ENCODE peak calls at places on chromosomes 16 and 17, in four cellular contexts. One of them, this sample, is unnamed.

GRCh38 chr17:2450016-2450650 is 49.3 kb upstream of the MNT start:
- DNase-seq in lower leg skin: no peak
- DNase-seq in H54: no peak
- DNase-seq in suprapubic skin: no peak
- DNase-seq in this sample: no peak

GRCh38 chr16:89300311-89300975 is 82.9 kb downstream of the ZNF778 start:
- DNase-seq in lower leg skin: no peak
- DNase-seq in H54: no peak
- DNase-seq in suprapubic skin: no peak
- DNase-seq in this sample: no peak

GRCh38 chr17:58370309-58370708 is 18.3 kb upstream of the SUPT4H1 start:
- DNase-seq in lower leg skin: no peak
- DNase-seq in H54: no peak
- DNase-seq in suprapubic skin: no peak
- DNase-seq in this sample: no peak

GRCh38 chr16:4389051-4389955 is 17.7 kb downstream of the VASN start:
- DNase-seq in lower leg skin: no peak
- DNase-seq in H54: no peak
- DNase-seq in suprapubic skin: peak
- DNase-seq in this sample: no peak

GRCh38 chr17:42283241-42284019 is 4.9 kb upstream of the STAT5A start:
- DNase-seq in lower leg skin: no peak
- DNase-seq in H54: no peak
- DNase-seq in suprapubic skin: peak
- DNase-seq in this sample: no peak

GRCh38 chr17:50480854-50481490 is 2.3 kb downstream of the RSAD1 start:
- DNase-seq in lower leg skin: no peak
- DNase-seq in H54: no peak
- DNase-seq in suprapubic skin: no peak
- DNase-seq in this sample: peak

GRCh38 chr16:70738083-70738977 is 52.5 kb upstream of the MTSS2 start:
- DNase-seq in lower leg skin: no peak
- DNase-seq in H54: peak
- DNase-seq in suprapubic skin: no peak
- DNase-seq in this sample: peak

GRCh38 chr16:19094542-19095365 is 19.0 kb upstream of the ITPRIPL2 start:
- DNase-seq in lower leg skin: no peak
- DNase-seq in H54: no peak
- DNase-seq in suprapubic skin: no peak
- DNase-seq in this sample: peak

GRCh38 chr16:73058221-73058615 is 10.3 kb upstream of the ZFHX3 start:
- DNase-seq in lower leg skin: no peak
- DNase-seq in H54: no peak
- DNase-seq in suprapubic skin: peak
- DNase-seq in this sample: peak

GRCh38 chr17:19978206-19978802 is 676 bp upstream of the AKAP10 start:
- DNase-seq in lower leg skin: no peak
- DNase-seq in H54: no peak
- DNase-seq in suprapubic skin: no peak
- DNase-seq in this sample: peak

GRCh38 chr17:35087731-35088646 is 24.5 kb upstream of the RFFL start:
- DNase-seq in lower leg skin: peak
- DNase-seq in H54: peak
- DNase-seq in suprapubic skin: peak
- DNase-seq in this sample: peak

GRCh38 chr17:17983776-17984175 is 11.1 kb downstream of the DRC3 start:
- DNase-seq in lower leg skin: no peak
- DNase-seq in H54: no peak
- DNase-seq in suprapubic skin: no peak
- DNase-seq in this sample: no peak

GRCh38 chr17:50182783-50183438 is 17.1 kb downstream of the SGCA start:
- DNase-seq in lower leg skin: no peak
- DNase-seq in H54: no peak
- DNase-seq in suprapubic skin: no peak
- DNase-seq in this sample: no peak

GRCh38 chr16:88023786-88024185 is 72.6 kb downstream of the BANP start:
- DNase-seq in lower leg skin: no peak
- DNase-seq in H54: no peak
- DNase-seq in suprapubic skin: no peak
- DNase-seq in this sample: no peak

GRCh38 chr17:2852211-2852610 is 56.0 kb downstream of the RAP1GAP2 start:
- DNase-seq in lower leg skin: no peak
- DNase-seq in H54: no peak
- DNase-seq in suprapubic skin: no peak
- DNase-seq in this sample: no peak

GRCh38 chr16:88437367-88437964 is 15.6 kb upstream of the ZFPM1 start:
- DNase-seq in lower leg skin: no peak
- DNase-seq in H54: no peak
- DNase-seq in suprapubic skin: no peak
- DNase-seq in this sample: peak

GRCh38 chr16:2468142-2468724 is 2.9 kb upstream of the NTN3 start:
- DNase-seq in lower leg skin: no peak
- DNase-seq in H54: peak
- DNase-seq in suprapubic skin: peak
- DNase-seq in this sample: peak

GRCh38 chr16:2464333-2464732 is 4.4 kb downstream of the TEDC2 start:
- DNase-seq in lower leg skin: no peak
- DNase-seq in H54: no peak
- DNase-seq in suprapubic skin: no peak
- DNase-seq in this sample: no peak

GRCh38 chr16:2467301-2468141 is 3.6 kb upstream of the NTN3 start:
- DNase-seq in lower leg skin: peak
- DNase-seq in H54: peak
- DNase-seq in suprapubic skin: peak
- DNase-seq in this sample: peak

GRCh38 chr16:2466667-2467300 is 4.3 kb upstream of the NTN3 start:
- DNase-seq in lower leg skin: no peak
- DNase-seq in H54: no peak
- DNase-seq in suprapubic skin: no peak
- DNase-seq in this sample: peak

GRCh38 chr16:2465653-2466415 is 5.3 kb upstream of the NTN3 start:
- DNase-seq in lower leg skin: no peak
- DNase-seq in H54: no peak
- DNase-seq in suprapubic skin: no peak
- DNase-seq in this sample: peak
- TF ChIP-seq POLR2A in lower leg skin: no peak
- TF ChIP-seq POLR2A in H54: peak
- TF ChIP-seq POLR2A in suprapubic skin: no peak
- TF ChIP-seq POLR2A in this sample: no peak

GRCh38 chr16:30902070-30902972 is 5.9 kb downstream of the CTF1 start:
- DNase-seq in lower leg skin: no peak
- DNase-seq in H54: peak
- DNase-seq in suprapubic skin: no peak
- DNase-seq in this sample: peak
- TF ChIP-seq POLR2A in lower leg skin: no peak
- TF ChIP-seq POLR2A in H54: peak
- TF ChIP-seq POLR2A in suprapubic skin: no peak
- TF ChIP-seq POLR2A in this sample: peak

GRCh38 chr17:46770818-46771600 is 47.5 kb downstream of the WNT3 start:
- DNase-seq in lower leg skin: no peak
- DNase-seq in H54: no peak
- DNase-seq in suprapubic skin: peak
- DNase-seq in this sample: peak
- TF ChIP-seq POLR2A in lower leg skin: no peak
- TF ChIP-seq POLR2A in H54: peak
- TF ChIP-seq POLR2A in suprapubic skin: no peak
- TF ChIP-seq POLR2A in this sample: peak

DNA sequence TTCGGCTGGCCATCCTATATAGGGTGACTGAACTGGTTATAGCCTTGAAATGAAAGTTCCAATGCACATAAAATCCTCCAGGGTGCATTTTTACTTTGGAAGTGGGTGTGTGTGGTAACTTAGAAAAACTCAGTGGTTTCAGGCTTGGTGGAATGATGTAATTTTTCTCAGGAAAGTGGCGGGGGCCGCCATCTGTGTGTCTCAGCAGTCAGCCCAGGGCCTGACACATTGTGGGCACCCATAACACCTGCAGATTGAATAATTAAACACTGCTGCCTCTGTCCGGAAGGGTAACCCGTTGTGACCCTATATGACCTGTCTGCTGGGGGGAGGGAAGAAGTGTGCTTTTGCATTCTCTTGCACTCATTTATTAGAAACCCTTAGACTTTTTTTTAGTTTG is 2.2 kb upstream of the PDP2 start:
- DNase-seq in lower leg skin: no peak
- DNase-seq in H54: no peak
- DNase-seq in suprapubic skin: no peak
- DNase-seq in this sample: peak
- TF ChIP-seq POLR2A in lower leg skin: no peak
- TF ChIP-seq POLR2A in H54: no peak
- TF ChIP-seq POLR2A in suprapubic skin: no peak
- TF ChIP-seq POLR2A in this sample: no peak

GRCh38 chr17:1229354-1229890 is 40.8 kb upstream of the BHLHA9 start:
- DNase-seq in lower leg skin: peak
- DNase-seq in H54: no peak
- DNase-seq in suprapubic skin: peak
- DNase-seq in this sample: peak
- TF ChIP-seq POLR2A in lower leg skin: no peak
- TF ChIP-seq POLR2A in H54: no peak
- TF ChIP-seq POLR2A in suprapubic skin: peak
- TF ChIP-seq POLR2A in this sample: peak

GRCh38 chr17:40499551-40500189 is 1.8 kb downstream of the TNS4 start:
- DNase-seq in lower leg skin: peak
- DNase-seq in H54: peak
- DNase-seq in suprapubic skin: peak
- DNase-seq in this sample: no peak
- TF ChIP-seq POLR2A in lower leg skin: no peak
- TF ChIP-seq POLR2A in H54: no peak
- TF ChIP-seq POLR2A in suprapubic skin: no peak
- TF ChIP-seq POLR2A in this sample: no peak

GRCh38 chr17:37735165-37735564 is 9.7 kb downstream of the HNF1B start:
- DNase-seq in lower leg skin: no peak
- DNase-seq in H54: no peak
- DNase-seq in suprapubic skin: no peak
- DNase-seq in this sample: no peak

GRCh38 chr17:37737081-37737480 is 7.8 kb downstream of the HNF1B start:
- DNase-seq in lower leg skin: no peak
- DNase-seq in H54: no peak
- DNase-seq in suprapubic skin: no peak
- DNase-seq in this sample: no peak

GRCh38 chr17:37740861-37741260 is 4.0 kb downstream of the HNF1B start:
- DNase-seq in lower leg skin: no peak
- DNase-seq in H54: no peak
- DNase-seq in suprapubic skin: no peak
- DNase-seq in this sample: no peak

GRCh38 chr17:37736428-37736827 is 8.4 kb downstream of the HNF1B start:
- DNase-seq in lower leg skin: no peak
- DNase-seq in H54: no peak
- DNase-seq in suprapubic skin: no peak
- DNase-seq in this sample: no peak

DNA sequence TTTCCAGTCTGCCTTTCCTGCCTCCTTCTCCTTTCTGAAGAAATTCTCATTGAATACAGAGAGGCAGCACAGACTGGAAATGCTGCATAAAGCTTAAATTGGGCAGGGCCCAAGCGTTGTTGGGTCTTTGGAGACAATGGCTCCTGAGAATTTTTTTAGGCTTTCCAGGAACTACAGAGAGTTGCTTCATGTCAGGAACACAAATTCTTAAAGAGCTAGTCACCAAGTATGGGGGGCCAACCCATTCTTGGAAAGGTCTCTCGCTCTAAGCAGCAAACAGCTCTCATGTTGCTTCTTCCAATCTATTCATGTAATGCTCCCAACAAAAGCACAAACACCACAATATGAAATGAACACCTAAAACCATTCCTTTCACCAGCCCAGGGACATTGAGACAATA is 6.9 kb downstream of the HNF1B start:
- DNase-seq in lower leg skin: no peak
- DNase-seq in H54: peak
- DNase-seq in suprapubic skin: no peak
- DNase-seq in this sample: no peak
- TF ChIP-seq POLR2A in lower leg skin: no peak
- TF ChIP-seq POLR2A in H54: no peak
- TF ChIP-seq POLR2A in suprapubic skin: no peak
- TF ChIP-seq POLR2A in this sample: no peak

DNA sequence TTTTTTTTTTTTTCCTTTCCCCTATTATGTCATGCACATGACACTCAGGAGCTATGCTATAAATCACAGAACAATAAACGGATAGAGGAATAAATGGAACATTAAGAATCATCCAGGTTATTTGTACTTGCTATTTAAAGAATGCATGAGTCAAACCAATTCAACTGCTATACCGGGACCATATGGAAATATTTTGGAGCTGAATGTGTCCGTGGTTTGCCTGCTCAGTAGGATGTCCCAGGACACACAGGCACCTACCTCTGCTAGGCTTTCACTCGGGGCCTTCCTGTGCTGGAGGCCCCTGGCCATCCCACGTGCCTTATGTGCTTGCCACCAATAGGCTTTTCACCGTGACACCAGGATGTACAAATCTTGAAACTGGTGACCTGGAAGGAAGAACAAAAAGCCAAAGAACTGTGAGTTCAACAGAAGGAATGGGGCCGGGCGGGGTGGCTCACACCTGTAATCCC is 15.3 kb upstream of the SEC14L1 start:
- DNase-seq in lower leg skin: no peak
- DNase-seq in H54: peak
- DNase-seq in suprapubic skin: no peak
- DNase-seq in this sample: no peak
- TF ChIP-seq POLR2A in lower leg skin: no peak
- TF ChIP-seq POLR2A in H54: peak
- TF ChIP-seq POLR2A in suprapubic skin: no peak
- TF ChIP-seq POLR2A in this sample: no peak

GRCh38 chr17:63833026-63833740 is 5.7 kb upstream of the FTSJ3 start:
- DNase-seq in lower leg skin: no peak
- DNase-seq in H54: no peak
- DNase-seq in suprapubic skin: no peak
- DNase-seq in this sample: no peak
- TF ChIP-seq POLR2A in lower leg skin: no peak
- TF ChIP-seq POLR2A in H54: no peak
- TF ChIP-seq POLR2A in suprapubic skin: no peak
- TF ChIP-seq POLR2A in this sample: no peak

GRCh38 chr16:3059041-3059722 is 6.3 kb upstream of the IL32 start:
- DNase-seq in lower leg skin: peak
- DNase-seq in H54: peak
- DNase-seq in suprapubic skin: peak
- DNase-seq in this sample: peak
- TF ChIP-seq POLR2A in lower leg skin: no peak
- TF ChIP-seq POLR2A in H54: peak
- TF ChIP-seq POLR2A in suprapubic skin: no peak
- TF ChIP-seq POLR2A in this sample: peak